ENCODE peak calls at places on chromosomes 16 and 17, in eight cellular contexts. I, Q, U, F, W, L, O and Z are unnamed samples.

GRCh38 chr17:74737299-74738050 is 419 bp downstream of the RAB37 start:
- DNase-seq in Q (peak), F (peak), U (no peak), W (no peak), L (peak), O (peak), I (no peak), Z (no peak)

GRCh38 chr16:11521019-11521418 is 65.7 kb downstream of the LITAF start:
- DNase-seq in L (no peak), I (no peak), O (no peak), Q (no peak), F (no peak), U (no peak), W (no peak), Z (no peak)

GRCh38 chr17:66906321-66907278 is 57.9 kb upstream of the CACNG4 start:
- DNase-seq in I (peak), U (peak), L (peak), W (peak), F (peak), O (peak), Q (peak), Z (peak)

GRCh38 chr16:54342001-54342776 is 55.6 kb upstream of the IRX3 start:
- DNase-seq in L (peak), O (no peak), W (no peak), U (no peak), I (no peak), Q (no peak), F (no peak), Z (no peak)

GRCh38 chr16:25676820-25677219 is 14.9 kb upstream of the HS3ST4 start:
- DNase-seq in O (no peak), U (no peak), Q (no peak), F (no peak), I (no peak), L (no peak), W (no peak), Z (no peak)

GRCh38 chr17:64028874-64029464 is 8.5 kb upstream of the ICAM2 start:
- DNase-seq in W (peak), Q (peak), F (peak), I (no peak), O (peak), L (peak), U (peak), Z (peak)

GRCh38 chr16:77674888-77675287 is 47.4 kb upstream of the NUDT7 start:
- DNase-seq in O (no peak), F (no peak), W (no peak), Q (no peak), L (peak), I (no peak), U (peak), Z (no peak)

GRCh38 chr16:76222087-76222486 is 55.1 kb upstream of the CNTNAP4 start:
- DNase-seq in F (no peak), Q (no peak), O (no peak), I (no peak), L (peak), W (no peak), U (no peak), Z (no peak)

GRCh38 chr16:4685292-4685691 is 8.1 kb upstream of the NUDT16L1 start:
- DNase-seq in O (no peak), L (no peak), U (no peak), I (no peak), W (no peak), F (no peak), Q (peak), Z (no peak)

GRCh38 chr17:67696853-67697505 is 20.8 kb upstream of the NOL11 start:
- DNase-seq in I (no peak), O (no peak), U (no peak), W (no peak), F (no peak), Q (no peak), L (no peak), Z (no peak)

GRCh38 chr16:3431779-3432219 is 11.5 kb downstream of the ZNF597 start:
- DNase-seq in O (no peak), W (peak), I (no peak), U (peak), Q (peak), F (no peak), L (peak), Z (peak)

GRCh38 chr16:85168732-85169256 is 56.5 kb upstream of the CIBAR2 start:
- DNase-seq in W (peak), I (peak), O (peak), F (no peak), U (no peak), L (peak), Q (peak), Z (peak)

GRCh38 chr16:30622455-30623032 is 12.4 kb upstream of the ZNF689 start:
- DNase-seq in I (no peak), Q (no peak), L (no peak), O (no peak), F (no peak), W (no peak), U (no peak), Z (no peak)

GRCh38 chr16:86252596-86252995 is 257.7 kb upstream of the FOXF1 start:
- DNase-seq in F (peak), L (peak), I (no peak), W (no peak), O (peak), Q (no peak), U (no peak), Z (no peak)

GRCh38 chr17:80992948-80993624 is 1.4 kb downstream of the CHMP6 start:
- DNase-seq in F (no peak), I (no peak), L (no peak), U (no peak), Q (no peak), W (no peak), O (no peak), Z (no peak)

GRCh38 chr16:85238233-85238647 is 126.0 kb upstream of the CIBAR2 start:
- DNase-seq in U (peak), F (peak), I (peak), O (peak), Q (peak), W (peak), L (peak), Z (peak)

GRCh38 chr16:10200823-10201571 is 18.8 kb upstream of the GRIN2A start:
- DNase-seq in I (no peak), U (no peak), L (no peak), F (no peak), Q (no peak), W (no peak), O (no peak), Z (no peak)

GRCh38 chr17:6643460-6644125 is 2.7 kb downstream of the TXNDC17 start:
- DNase-seq in F (no peak), L (peak), Q (no peak), U (peak), I (no peak), O (no peak), W (no peak), Z (no peak)

GRCh38 chr16:30395155-30395991 is at the start of gene ZNF48:
- DNase-seq in L (peak), I (peak), W (peak), O (peak), F (peak), U (peak), Q (peak), Z (peak)

GRCh38 chr16:4860727-4861342 is 13.6 kb downstream of the UBN1 start:
- DNase-seq in I (no peak), O (no peak), F (no peak), U (no peak), W (no peak), L (no peak), Q (no peak), Z (no peak)

GRCh38 chr17:65359016-65359415 is 202.4 kb downstream of the AXIN2 start:
- DNase-seq in Q (no peak), O (no peak), I (no peak), W (no peak), L (peak), F (no peak), U (peak), Z (no peak)

GRCh38 chr17:79280822-79281572 is 206.4 kb downstream of the ENGASE start:
- DNase-seq in U (no peak), W (no peak), Q (no peak), L (no peak), F (no peak), I (no peak), O (no peak), Z (no peak)

GRCh38 chr17:44105483-44105882 is 18.0 kb downstream of the HDAC5 start:
- DNase-seq in U (no peak), F (no peak), L (no peak), I (no peak), W (no peak), O (no peak), Q (peak), Z (no peak)

GRCh38 chr17:77419547-77420475 is 279.0 kb downstream of the SEC14L1 start:
- DNase-seq in U (no peak), I (no peak), F (peak), L (peak), O (peak), W (no peak), Q (no peak), Z (no peak)

GRCh38 chr17:57935833-57936807 is 19.1 kb downstream of the CUEDC1 start:
- DNase-seq in L (peak), O (peak), W (peak), F (peak), Q (peak), U (no peak), I (no peak), Z (peak)

DNA sequence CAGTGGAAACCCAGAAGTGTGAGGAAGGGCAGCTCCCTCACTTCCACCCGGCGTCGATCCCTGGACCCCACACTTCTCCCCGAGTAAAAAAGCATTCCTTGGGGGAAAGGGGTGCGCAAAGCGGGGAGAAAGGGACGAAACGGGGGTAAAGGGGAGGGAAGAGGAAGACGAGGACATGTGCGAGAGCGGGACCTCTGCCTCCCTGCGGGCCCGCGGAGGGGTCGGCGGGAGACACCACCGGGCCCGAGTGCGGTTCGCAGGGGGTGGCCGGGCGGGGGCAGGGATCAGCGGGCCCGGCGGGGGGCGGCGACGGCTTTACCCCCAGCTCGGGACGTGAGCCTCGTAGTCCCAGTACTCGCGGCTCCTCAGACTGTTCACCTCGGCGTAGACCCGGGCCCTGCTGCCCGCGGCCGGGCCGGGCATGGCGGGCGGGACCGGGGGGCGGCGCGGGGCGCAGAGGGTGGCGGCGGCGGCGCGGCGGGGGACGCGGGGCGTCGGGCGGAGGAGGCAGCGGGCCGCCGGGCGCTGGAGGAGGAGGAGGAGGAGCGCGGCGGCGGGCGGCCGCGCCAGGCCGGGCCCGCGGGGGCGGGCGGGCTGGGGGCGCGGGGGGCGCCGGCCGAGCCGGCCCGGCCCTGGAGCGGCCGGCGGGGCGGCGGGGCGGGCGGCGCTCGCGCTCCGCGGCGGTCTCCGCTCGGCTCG is 443 bp downstream of the CSNK2A2 start:
- DNase-seq in Q (peak), O (peak), W (no peak), F (peak), I (no peak), U (no peak), L (no peak), Z (no peak)
- TF ChIP-seq CTCF in Q (no peak), O (no peak), W (no peak), F (no peak), I (no peak), U (no peak), L (no peak), Z (no peak)

DNA sequence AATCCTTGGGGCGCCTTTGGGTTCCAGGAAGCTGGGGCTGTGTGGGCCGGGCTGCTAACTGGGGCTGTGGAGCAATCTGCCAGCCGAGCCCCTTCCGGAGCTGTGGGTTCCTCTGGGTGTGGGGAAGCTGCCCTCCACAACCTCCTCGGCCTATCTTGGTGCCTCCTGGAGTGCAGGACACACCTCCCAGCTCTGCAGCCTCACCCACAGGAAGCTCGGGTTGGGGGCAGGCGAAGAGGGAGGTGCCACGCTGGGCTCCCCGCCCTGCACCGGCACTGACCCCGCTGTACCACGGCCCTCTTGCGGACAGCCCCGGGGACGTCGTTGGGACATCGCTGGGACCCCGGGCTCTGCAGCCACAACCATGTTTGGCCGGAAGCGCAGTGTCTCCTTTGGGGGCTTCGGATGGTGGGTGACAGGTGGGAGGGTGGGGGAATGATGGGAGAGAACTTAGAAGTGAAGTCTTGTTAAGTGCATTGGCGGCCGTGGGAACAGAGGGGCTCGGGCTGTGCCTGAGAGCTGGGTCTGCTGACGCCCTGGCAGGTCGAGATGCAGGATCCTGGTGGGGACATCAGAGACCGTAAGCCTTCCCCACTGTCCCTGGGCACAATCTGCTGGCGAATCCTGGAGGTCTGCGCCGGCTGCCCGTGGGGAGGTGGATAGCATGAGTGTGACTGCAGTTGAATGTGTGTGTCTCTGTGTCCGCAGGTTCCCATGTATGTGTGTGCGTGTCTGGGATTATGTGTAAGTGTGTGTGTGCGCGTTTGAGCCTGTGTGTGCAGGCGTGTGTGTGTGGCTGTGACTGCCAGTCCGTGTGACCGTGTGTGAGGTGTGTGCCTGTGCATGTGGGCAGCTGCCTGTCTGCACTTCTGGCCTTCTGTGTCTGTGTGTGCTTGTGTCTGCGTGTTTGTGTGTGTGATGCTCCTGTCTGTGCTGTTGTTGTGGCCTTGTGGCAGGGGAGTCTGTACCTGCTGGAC is at the start of gene RAP1GAP2:
- DNase-seq in L (no peak), I (peak), O (no peak), W (peak), U (no peak), F (no peak), Q (peak), Z (peak)
- TF ChIP-seq CTCF in L (no peak), I (no peak), O (no peak), W (no peak), U (no peak), F (no peak), Q (no peak), Z (no peak)

GRCh38 chr16:88538366-88539060 is 31.7 kb upstream of the ZC3H18 start:
- DNase-seq in U (no peak), F (no peak), O (peak), W (no peak), Q (peak), L (no peak), I (no peak), Z (no peak)

GRCh38 chr16:88535857-88536222 is 34.4 kb upstream of the ZC3H18 start:
- DNase-seq in I (no peak), U (no peak), L (no peak), O (no peak), W (no peak), F (no peak), Q (no peak), Z (no peak)

GRCh38 chr16:88536510-88536909 is 33.7 kb upstream of the ZC3H18 start:
- DNase-seq in I (no peak), Q (peak), W (no peak), L (no peak), O (no peak), U (no peak), F (no peak), Z (no peak)

GRCh38 chr16:88537864-88538263 is 32.3 kb upstream of the ZC3H18 start:
- DNase-seq in W (no peak), O (no peak), F (no peak), L (no peak), I (no peak), U (no peak), Q (peak), Z (no peak)

GRCh38 chr16:88536971-88537751 is 33.0 kb upstream of the ZC3H18 start:
- DNase-seq in O (no peak), W (no peak), Q (peak), I (no peak), L (no peak), F (no peak), U (no peak), Z (no peak)
- TF ChIP-seq CTCF in O (no peak), W (no peak), Q (no peak), I (no peak), L (no peak), F (no peak), U (no peak), Z (no peak)

GRCh38 chr17:18183334-18184142 is at the start of gene ALKBH5:
- DNase-seq in U (peak), O (peak), Q (peak), L (peak), W (peak), I (peak), F (peak), Z (peak)
- TF ChIP-seq CTCF in U (peak), O (peak), Q (peak), L (peak), W (no peak), I (peak), F (peak), Z (peak)

DNA sequence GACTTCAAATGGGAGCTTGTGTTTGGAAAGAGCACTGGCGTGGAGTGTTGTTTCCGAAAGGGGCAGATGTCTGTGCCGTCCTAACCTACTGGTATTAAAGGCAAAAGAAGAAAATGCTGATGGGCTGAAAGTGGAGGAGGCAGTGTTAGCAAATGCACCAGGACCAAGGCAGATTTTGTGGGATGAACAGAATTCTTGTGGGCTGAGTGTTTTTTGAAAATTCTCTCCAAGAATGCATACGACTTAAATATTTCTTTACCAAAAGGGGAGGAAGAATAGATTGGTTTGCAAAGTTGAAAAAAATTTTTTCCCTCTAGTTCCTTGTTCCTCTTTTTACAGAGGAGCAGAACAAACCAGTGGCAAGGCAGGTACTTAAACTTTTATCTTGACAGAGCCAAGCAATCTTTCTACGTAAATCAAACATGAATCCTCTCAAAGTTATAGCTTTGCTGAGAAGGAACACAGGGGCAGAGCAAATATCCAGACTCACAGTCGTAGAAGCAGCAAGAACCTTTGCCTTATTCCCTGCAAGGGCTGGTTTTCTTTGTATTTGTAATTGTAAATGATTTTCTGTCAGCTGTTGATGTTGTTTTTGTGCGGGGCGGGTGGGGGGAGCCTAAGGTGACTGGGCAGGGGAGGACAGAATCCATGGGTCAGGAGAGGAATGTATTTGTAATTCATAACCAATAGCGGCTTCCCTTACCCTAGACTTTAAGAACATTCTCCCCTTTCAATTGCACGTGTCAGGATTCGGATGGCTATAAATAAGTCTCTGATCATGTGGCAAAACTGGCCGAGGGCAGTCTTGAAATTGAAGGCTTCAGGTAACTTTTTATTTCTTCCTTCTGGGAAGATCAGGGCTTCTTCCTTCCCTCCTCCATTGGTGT is 16.6 kb downstream of the MARCHF10 start:
- DNase-seq in O (no peak), U (peak), Q (no peak), F (no peak), W (no peak), I (no peak), L (peak), Z (no peak)
- TF ChIP-seq CTCF in O (no peak), U (no peak), Q (no peak), F (no peak), W (no peak), I (no peak), L (no peak), Z (no peak)

GRCh38 chr16:55642611-55643010 is 13.2 kb upstream of the SLC6A2 start:
- DNase-seq in L (no peak), O (no peak), F (no peak), W (no peak), I (no peak), Q (no peak), U (no peak), Z (no peak)

GRCh38 chr16:55641430-55642056 is 14.2 kb upstream of the SLC6A2 start:
- DNase-seq in U (no peak), Q (no peak), I (no peak), O (no peak), F (no peak), L (no peak), W (no peak), Z (no peak)

GRCh38 chr16:55645986-55646385 is 9.8 kb upstream of the SLC6A2 start:
- DNase-seq in U (no peak), F (no peak), O (no peak), L (no peak), Q (no peak), I (no peak), W (no peak), Z (no peak)

GRCh38 chr16:55640714-55641327 is 15.0 kb upstream of the SLC6A2 start:
- DNase-seq in W (no peak), U (no peak), L (no peak), O (no peak), F (no peak), Q (no peak), I (no peak), Z (no peak)

GRCh38 chr16:55643161-55643970 is 12.4 kb upstream of the SLC6A2 start:
- DNase-seq in O (no peak), L (peak), U (no peak), W (no peak), Q (no peak), F (peak), I (no peak), Z (no peak)
- TF ChIP-seq CTCF in O (no peak), L (no peak), U (peak), W (no peak), Q (no peak), F (no peak), I (no peak), Z (peak)

DNA sequence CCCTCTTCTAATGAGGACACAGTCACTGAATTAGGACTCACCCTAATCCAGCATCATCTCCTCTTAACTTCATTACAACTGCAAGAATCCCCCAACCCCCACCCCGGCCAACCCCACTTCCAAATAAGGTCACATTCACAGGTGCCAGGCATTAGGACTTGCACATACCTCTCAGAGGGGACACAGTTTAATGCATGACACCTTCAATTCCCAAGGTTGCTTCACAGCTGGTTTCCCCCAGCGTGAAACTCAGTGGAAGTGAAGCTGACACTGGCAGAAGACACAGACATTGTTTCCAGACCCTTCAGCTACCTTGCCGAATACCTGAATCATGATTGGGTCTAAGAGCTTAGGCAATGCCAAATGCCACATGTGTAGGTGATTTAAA is 217.0 kb upstream of the DYNLRB2 start:
- DNase-seq in F (no peak), L (no peak), W (no peak), U (no peak), Q (no peak), O (no peak), I (no peak), Z (no peak)
- TF ChIP-seq CTCF in F (no peak), L (no peak), W (no peak), U (no peak), Q (no peak), O (no peak), I (no peak), Z (no peak)